ENCODE peak calls at places on chromosome 9, in six cellular contexts. One of them, this sample, is unnamed.

GRCh38 chr9:98092633-98092971 is 26.4 kb downstream of the TRIM14 start:
- DNase-seq in A549: no peak
- DNase-seq in CD4-positive, alpha-beta T cell: no peak
- DNase-seq in CD4-positive, alpha-beta memory T cell: no peak
- DNase-seq in H54: no peak
- DNase-seq in activated CD8-positive, alpha-beta memory T cell treated with anti-CD3 and anti-CD28 coated beads for 1 hour: no peak
- DNase-seq in this sample: peak; percentile 42

GRCh38 chr9:31745468-31745867 is 639.0 kb upstream of the ACO1 start:
- DNase-seq in CD4-positive, alpha-beta memory T cell: no peak
- DNase-seq in A549: no peak
- DNase-seq in activated CD8-positive, alpha-beta memory T cell treated with anti-CD3 and anti-CD28 coated beads for 1 hour: no peak
- DNase-seq in CD4-positive, alpha-beta T cell: no peak
- DNase-seq in H54: no peak
- DNase-seq in this sample: no peak

GRCh38 chr9:132216861-132217655 is 55.2 kb downstream of the NTNG2 start:
- DNase-seq in CD4-positive, alpha-beta T cell: no peak
- DNase-seq in activated CD8-positive, alpha-beta memory T cell treated with anti-CD3 and anti-CD28 coated beads for 1 hour: no peak
- DNase-seq in CD4-positive, alpha-beta memory T cell: no peak
- DNase-seq in H54: no peak
- DNase-seq in A549: no peak
- DNase-seq in this sample: no peak

GRCh38 chr9:21102311-21102710 is 24.6 kb upstream of the IFNB1 start:
- DNase-seq in activated CD8-positive, alpha-beta memory T cell treated with anti-CD3 and anti-CD28 coated beads for 1 hour: no peak
- DNase-seq in A549: no peak
- DNase-seq in CD4-positive, alpha-beta memory T cell: no peak
- DNase-seq in CD4-positive, alpha-beta T cell: no peak
- DNase-seq in H54: no peak
- DNase-seq in this sample: no peak

GRCh38 chr9:107286057-107286456 is 3.0 kb downstream of the RAD23B start:
- DNase-seq in A549: peak; percentile 34
- DNase-seq in CD4-positive, alpha-beta memory T cell: no peak
- DNase-seq in CD4-positive, alpha-beta T cell: no peak
- DNase-seq in H54: no peak
- DNase-seq in activated CD8-positive, alpha-beta memory T cell treated with anti-CD3 and anti-CD28 coated beads for 1 hour: no peak
- DNase-seq in this sample: no peak

GRCh38 chr9:70392189-70392588 is 22.3 kb downstream of the KLF9 start:
- DNase-seq in CD4-positive, alpha-beta memory T cell: no peak
- DNase-seq in A549: peak; percentile 24
- DNase-seq in CD4-positive, alpha-beta T cell: no peak
- DNase-seq in H54: no peak
- DNase-seq in activated CD8-positive, alpha-beta memory T cell treated with anti-CD3 and anti-CD28 coated beads for 1 hour: no peak
- DNase-seq in this sample: no peak

GRCh38 chr9:108477538-108478006 is 378.2 kb downstream of the ACTL7B start:
- DNase-seq in CD4-positive, alpha-beta memory T cell: no peak
- DNase-seq in H54: no peak
- DNase-seq in activated CD8-positive, alpha-beta memory T cell treated with anti-CD3 and anti-CD28 coated beads for 1 hour: no peak
- DNase-seq in A549: peak; percentile 82
- DNase-seq in CD4-positive, alpha-beta T cell: no peak
- DNase-seq in this sample: no peak

GRCh38 chr9:629136-629535 is 212.4 kb upstream of the DMRT1 start:
- DNase-seq in activated CD8-positive, alpha-beta memory T cell treated with anti-CD3 and anti-CD28 coated beads for 1 hour: no peak
- DNase-seq in H54: no peak
- DNase-seq in CD4-positive, alpha-beta memory T cell: no peak
- DNase-seq in A549: no peak
- DNase-seq in CD4-positive, alpha-beta T cell: no peak
- DNase-seq in this sample: no peak

GRCh38 chr9:96318921-96319560 is 17.1 kb upstream of the HSD17B3 start:
- DNase-seq in activated CD8-positive, alpha-beta memory T cell treated with anti-CD3 and anti-CD28 coated beads for 1 hour: no peak
- DNase-seq in CD4-positive, alpha-beta T cell: no peak
- DNase-seq in CD4-positive, alpha-beta memory T cell: no peak
- DNase-seq in H54: no peak
- DNase-seq in A549: no peak
- DNase-seq in this sample: no peak

GRCh38 chr9:136584401-136585328 is 38.8 kb upstream of the NOTCH1 start:
- DNase-seq in H54: no peak
- DNase-seq in CD4-positive, alpha-beta T cell: no peak
- DNase-seq in activated CD8-positive, alpha-beta memory T cell treated with anti-CD3 and anti-CD28 coated beads for 1 hour: no peak
- DNase-seq in CD4-positive, alpha-beta memory T cell: no peak
- DNase-seq in A549: no peak
- DNase-seq in this sample: no peak

GRCh38 chr9:89877051-89878002 is 272.5 kb downstream of the GADD45G start:
- DNase-seq in CD4-positive, alpha-beta memory T cell: no peak
- DNase-seq in CD4-positive, alpha-beta T cell: no peak
- DNase-seq in H54: no peak
- DNase-seq in A549: no peak
- DNase-seq in activated CD8-positive, alpha-beta memory T cell treated with anti-CD3 and anti-CD28 coated beads for 1 hour: no peak
- DNase-seq in this sample: peak; percentile 35

GRCh38 chr9:123401879-123402513 is 46.0 kb downstream of the CRB2 start:
- DNase-seq in A549: peak; percentile 52
- DNase-seq in CD4-positive, alpha-beta T cell: no peak
- DNase-seq in activated CD8-positive, alpha-beta memory T cell treated with anti-CD3 and anti-CD28 coated beads for 1 hour: no peak
- DNase-seq in CD4-positive, alpha-beta memory T cell: no peak
- DNase-seq in H54: peak; percentile 87
- DNase-seq in this sample: no peak

GRCh38 chr9:1332161-1332560 is 282.0 kb downstream of the DMRT2 start:
- DNase-seq in activated CD8-positive, alpha-beta memory T cell treated with anti-CD3 and anti-CD28 coated beads for 1 hour: no peak
- DNase-seq in CD4-positive, alpha-beta memory T cell: no peak
- DNase-seq in CD4-positive, alpha-beta T cell: no peak
- DNase-seq in H54: no peak
- DNase-seq in A549: no peak
- DNase-seq in this sample: no peak

GRCh38 chr9:4859035-4859434 is 66.3 kb downstream of the RCL1 start:
- DNase-seq in activated CD8-positive, alpha-beta memory T cell treated with anti-CD3 and anti-CD28 coated beads for 1 hour: no peak
- DNase-seq in H54: no peak
- DNase-seq in CD4-positive, alpha-beta memory T cell: no peak
- DNase-seq in A549: no peak
- DNase-seq in CD4-positive, alpha-beta T cell: no peak
- DNase-seq in this sample: no peak

GRCh38 chr9:135053133-135053532 is 34.3 kb upstream of the OLFM1 start:
- DNase-seq in CD4-positive, alpha-beta memory T cell: no peak
- DNase-seq in H54: no peak
- DNase-seq in CD4-positive, alpha-beta T cell: no peak
- DNase-seq in activated CD8-positive, alpha-beta memory T cell treated with anti-CD3 and anti-CD28 coated beads for 1 hour: no peak
- DNase-seq in A549: no peak
- DNase-seq in this sample: peak; percentile 13

GRCh38 chr9:85702881-85703280 is 38.9 kb downstream of the AGTPBP1 start:
- DNase-seq in CD4-positive, alpha-beta memory T cell: no peak
- DNase-seq in A549: no peak
- DNase-seq in CD4-positive, alpha-beta T cell: no peak
- DNase-seq in H54: no peak
- DNase-seq in activated CD8-positive, alpha-beta memory T cell treated with anti-CD3 and anti-CD28 coated beads for 1 hour: no peak
- DNase-seq in this sample: no peak

GRCh38 chr9:13140843-13141592 is 138.5 kb downstream of the MPDZ start:
- DNase-seq in CD4-positive, alpha-beta memory T cell: no peak
- DNase-seq in CD4-positive, alpha-beta T cell: no peak
- DNase-seq in activated CD8-positive, alpha-beta memory T cell treated with anti-CD3 and anti-CD28 coated beads for 1 hour: no peak
- DNase-seq in A549: no peak
- DNase-seq in H54: no peak
- DNase-seq in this sample: no peak

GRCh38 chr9:7324031-7324654 is 475.4 kb downstream of the DMAC1 start:
- DNase-seq in CD4-positive, alpha-beta memory T cell: no peak
- DNase-seq in CD4-positive, alpha-beta T cell: no peak
- DNase-seq in activated CD8-positive, alpha-beta memory T cell treated with anti-CD3 and anti-CD28 coated beads for 1 hour: no peak
- DNase-seq in A549: no peak
- DNase-seq in H54: no peak
- DNase-seq in this sample: no peak

GRCh38 chr9:105678163-105678562 is 15.9 kb downstream of the TAL2 start:
- DNase-seq in H54: no peak
- DNase-seq in CD4-positive, alpha-beta memory T cell: no peak
- DNase-seq in A549: no peak
- DNase-seq in CD4-positive, alpha-beta T cell: no peak
- DNase-seq in activated CD8-positive, alpha-beta memory T cell treated with anti-CD3 and anti-CD28 coated beads for 1 hour: no peak
- DNase-seq in this sample: no peak

GRCh38 chr9:97593960-97594359 is 39.2 kb downstream of the TSTD2 start:
- DNase-seq in activated CD8-positive, alpha-beta memory T cell treated with anti-CD3 and anti-CD28 coated beads for 1 hour: no peak
- DNase-seq in A549: no peak
- DNase-seq in H54: peak; percentile 80
- DNase-seq in CD4-positive, alpha-beta memory T cell: no peak
- DNase-seq in CD4-positive, alpha-beta T cell: no peak
- DNase-seq in this sample: no peak

GRCh38 chr9:137454506-137455360 is 4.4 kb downstream of the NSMF start:
- DNase-seq in CD4-positive, alpha-beta memory T cell: no peak
- DNase-seq in H54: no peak
- DNase-seq in activated CD8-positive, alpha-beta memory T cell treated with anti-CD3 and anti-CD28 coated beads for 1 hour: no peak
- DNase-seq in CD4-positive, alpha-beta T cell: no peak
- DNase-seq in A549: no peak
- DNase-seq in this sample: peak; percentile 73

GRCh38 chr9:13215791-13216554 is 63.5 kb downstream of the MPDZ start:
- DNase-seq in CD4-positive, alpha-beta T cell: no peak
- DNase-seq in activated CD8-positive, alpha-beta memory T cell treated with anti-CD3 and anti-CD28 coated beads for 1 hour: no peak
- DNase-seq in A549: no peak
- DNase-seq in CD4-positive, alpha-beta memory T cell: no peak
- DNase-seq in H54: no peak
- DNase-seq in this sample: no peak

This sample was measured in Peyer's patch.